ENCODE peak calls at places on chromosomes 2 and 18, in nine cellular contexts. I is non-pigmented ciliary epithelial cell; H is stimulated activated CD8-positive, alpha-beta memory T cell treated with anti-CD3 and anti-CD28 coated beads, Interleukin-4, amount 100 ng/mL, for 1 hour; V is fibroblast of lung; G is HEK293T; Y is fibroblast of mammary gland; R is left lung; Z is pancreas; A is AG09309. Q is an unnamed sample.

GRCh38 chr2:121903037-121903689 is 147.7 kb downstream of the TSN start:
- DNase-seq in V (no peak), R (no peak), Y (no peak), I (no peak), A (no peak), G (no peak), H (no peak), Z (no peak), Q (no peak)

GRCh38 chr2:176383100-176383499 is 113.9 kb downstream of the MTX2 start:
- DNase-seq in I (no peak), R (no peak), H (no peak), A (no peak), G (no peak), V (no peak), Z (no peak), Y (no peak), Q (no peak)

GRCh38 chr2:86038291-86039081 is 67.2 kb downstream of the POLR1A start:
- DNase-seq in R (peak), H (peak), Z (no peak), I (no peak), Y (peak), A (peak), V (peak), G (no peak), Q (peak)

GRCh38 chr2:134634054-134634630 is 84.7 kb downstream of the TMEM163 start:
- DNase-seq in A (no peak), R (no peak), Z (no peak), H (no peak), V (no peak), G (no peak), I (no peak), Y (no peak), Q (no peak)

GRCh38 chr2:220163486-220163885 is 536.1 kb downstream of the SLC4A3 start:
- DNase-seq in G (no peak), Y (peak), A (no peak), Z (no peak), I (no peak), V (no peak), R (no peak), H (no peak), Q (peak)

GRCh38 chr2:53593891-53594585 is 173.6 kb upstream of the CHAC2 start:
- DNase-seq in Z (no peak), Y (peak), V (peak), A (peak), I (peak), G (no peak), H (no peak), R (no peak), Q (peak)

GRCh38 chr2:238231251-238231793 is 8.5 kb downstream of the HES6 start:
- DNase-seq in V (peak), I (no peak), Z (peak), A (no peak), Y (peak), H (peak), R (peak), G (no peak), Q (peak)

GRCh38 chr2:182868423-182868822 is 2.0 kb upstream of the FRZB start:
- DNase-seq in R (no peak), G (no peak), H (no peak), I (no peak), V (no peak), A (no peak), Z (no peak), Y (no peak), Q (no peak)

GRCh38 chr2:200199005-200199404 is 107.5 kb upstream of the SPATS2L start:
- DNase-seq in I (no peak), H (no peak), G (no peak), Y (no peak), R (no peak), Z (no peak), V (no peak), A (no peak), Q (no peak)

GRCh38 chr2:241031436-241032165 is 33.2 kb downstream of the SNED1 start:
- DNase-seq in I (no peak), H (no peak), Y (no peak), G (no peak), Z (no peak), A (no peak), R (peak), V (no peak), Q (no peak)

GRCh38 chr18:28576941-28577340 is 400.0 kb upstream of the CDH2 start:
- DNase-seq in G (no peak), R (no peak), H (no peak), V (no peak), Z (no peak), A (no peak), I (no peak), Y (peak), Q (peak)

GRCh38 chr2:72883356-72883962 is 3.7 kb upstream of the SPR start:
- DNase-seq in R (no peak), G (peak), Y (peak), Z (no peak), H (no peak), V (peak), A (no peak), I (no peak), Q (peak)

GRCh38 chr18:12307251-12307736 is 747 bp upstream of the TUBB6 start:
- DNase-seq in R (peak), A (peak), Z (no peak), V (peak), I (peak), Y (peak), H (no peak), G (no peak), Q (peak)

GRCh38 chr2:233350708-233351107 is 3.6 kb upstream of the DGKD start:
- DNase-seq in R (peak), G (peak), H (peak), A (peak), Y (peak), V (peak), I (peak), Z (no peak), Q (peak)

GRCh38 chr2:119483896-119484718 is 40.2 kb downstream of the SCTR start:
- DNase-seq in I (no peak), A (no peak), Y (no peak), Z (no peak), R (no peak), G (no peak), V (no peak), H (no peak), Q (no peak)

GRCh38 chr18:12867724-12868123 is 16.3 kb downstream of the PTPN2 start:
- DNase-seq in V (no peak), Z (no peak), G (no peak), I (no peak), Y (no peak), A (no peak), H (no peak), R (no peak), Q (no peak)

GRCh38 chr18:61189376-61189775 is 143.9 kb upstream of the CDH20 start:
- DNase-seq in I (no peak), H (no peak), Z (no peak), A (no peak), R (no peak), V (no peak), G (no peak), Y (no peak), Q (no peak)

GRCh38 chr2:149038442-149039212 is at the start of gene LYPD6B:
- DNase-seq in G (peak), R (no peak), Y (no peak), Z (peak), I (no peak), V (no peak), H (no peak), A (no peak), Q (no peak)

GRCh38 chr2:84338069-84338468 is 121.0 kb downstream of the SUCLG1 start:
- DNase-seq in Z (no peak), A (peak), H (no peak), G (no peak), I (no peak), R (no peak), V (peak), Y (peak), Q (no peak)

GRCh38 chr2:231008131-231008530 is 12.2 kb downstream of the SPATA3 start:
- DNase-seq in V (no peak), Y (no peak), R (no peak), A (no peak), I (no peak), G (no peak), Z (no peak), H (no peak), Q (no peak)

GRCh38 chr2:152047826-152048476 is 50.9 kb downstream of the CACNB4 start:
- DNase-seq in I (no peak), A (no peak), H (no peak), Y (peak), R (no peak), Z (no peak), V (peak), G (peak), Q (peak)

GRCh38 chr2:199160677-199161465 is 296.9 kb downstream of the SATB2 start:
- DNase-seq in A (peak), G (no peak), V (peak), R (no peak), Y (peak), Z (no peak), H (no peak), I (peak), Q (peak)

GRCh38 chr18:8703181-8703638 is 2.1 kb upstream of the MTCL1 start:
- DNase-seq in G (no peak), V (no peak), Z (no peak), Y (no peak), I (no peak), R (no peak), H (no peak), A (no peak), Q (no peak)

GRCh38 chr18:58253318-58253717 is 209.3 kb downstream of the NEDD4L start:
- DNase-seq in G (no peak), Y (no peak), R (no peak), I (no peak), H (no peak), Z (no peak), A (no peak), V (no peak), Q (no peak)

GRCh38 chr2:97724946-97725688 is 11.7 kb downstream of the ZAP70 start:
- DNase-seq in G (no peak), R (no peak), H (no peak), Y (no peak), Z (no peak), A (no peak), V (no peak), I (no peak), Q (no peak)

GRCh38 chr2:178006710-178007109 is 65.9 kb downstream of the PDE11A start:
- DNase-seq in I (no peak), R (no peak), A (no peak), Z (no peak), H (no peak), G (no peak), V (no peak), Y (no peak), Q (peak)

GRCh38 chr2:95159690-95160449 is at the start of gene ZNF514:
- DNase-seq in H (peak), A (peak), Z (peak), I (peak), V (peak), G (peak), Y (peak), R (peak), Q (peak)

GRCh38 chr18:73564073-73564472 is 583.6 kb downstream of the FBXO15 start:
- DNase-seq in R (no peak), V (peak), Z (no peak), I (peak), Y (peak), G (no peak), H (no peak), A (peak), Q (peak)

GRCh38 chr2:238999290-238999741 is 151.4 kb downstream of the TWIST2 start:
- DNase-seq in G (no peak), Y (peak), H (no peak), A (no peak), I (no peak), V (peak), R (no peak), Z (no peak), Q (no peak)

GRCh38 chr2:241701155-241701404 is 759 bp upstream of the ING5 start:
- DNase-seq in R (no peak), V (no peak), G (no peak), Z (no peak), H (no peak), Y (peak), A (no peak), I (no peak), Q (peak)

GRCh38 chr2:120516323-120517314 is 170.7 kb downstream of the INHBB start:
- DNase-seq in V (no peak), I (no peak), G (no peak), Z (no peak), A (no peak), R (peak), Y (no peak), H (no peak), Q (peak)

GRCh38 chr2:183037660-183038340 is 457 bp downstream of the NCKAP1 start:
- DNase-seq in A (no peak), V (no peak), Z (no peak), Y (peak), R (peak), H (peak), I (no peak), G (peak), Q (no peak)

GRCh38 chr18:59631583-59632181 is 65.5 kb downstream of the CCBE1 start:
- DNase-seq in Y (peak), A (no peak), I (no peak), R (no peak), V (peak), H (no peak), Z (no peak), G (peak), Q (peak)

GRCh38 chr2:35504419-35504818 is 851.2 kb upstream of the CRIM1 start:
- DNase-seq in R (no peak), A (no peak), H (no peak), I (no peak), Y (no peak), G (no peak), V (no peak), Z (no peak), Q (no peak)

GRCh38 chr2:107263596-107264090 is 377.7 kb upstream of the ST6GAL2 start:
- DNase-seq in H (no peak), Z (no peak), V (no peak), I (no peak), A (no peak), G (no peak), R (no peak), Y (no peak), Q (no peak)

GRCh38 chr2:110678457-110679336 is 834 bp upstream of the BUB1 start:
- DNase-seq in H (no peak), Z (peak), A (no peak), I (no peak), G (peak), Y (no peak), V (peak), R (peak), Q (no peak)

GRCh38 chr2:207744451-207744850 is 25.3 kb downstream of the FZD5 start:
- DNase-seq in G (no peak), A (no peak), Z (no peak), I (no peak), H (no peak), V (no peak), Y (no peak), R (no peak), Q (no peak)

GRCh38 chr2:169732583-169733358 is 861 bp upstream of the KLHL23 start:
- DNase-seq in V (no peak), A (no peak), G (no peak), R (no peak), Y (no peak), I (no peak), Z (no peak), H (no peak), Q (no peak)

Q was measured in amniotic epithelial cell.